ENCODE peak calls at places on chromosomes 3 and 15, in six cellular contexts. H is lower lobe of right lung, R is psoas muscle, J is ovary, Y is right cardiac atrium, S is aorta. K is an unnamed sample.

GRCh38 chr15:83200589-83200988 is 7.0 kb downstream of the HDGFL3 start:
- DNase-seq in J (no peak), S (no peak), H (no peak), R (no peak), Y (no peak), K (no peak)

GRCh38 chr15:70605606-70606410 is 157.6 kb downstream of the UACA start:
- DNase-seq in J (peak; percentile 89), S (peak; percentile 77), Y (peak; percentile 88), H (no peak), R (peak; percentile 71), K (peak; percentile 46)

GRCh38 chr15:69095280-69095679 is 65.2 kb upstream of the GLCE start:
- DNase-seq in Y (peak; percentile 76), R (peak; percentile 54), S (no peak), H (no peak), J (no peak), K (no peak)

GRCh38 chr3:130850044-130850797 is 43.7 kb upstream of the ATP2C1 start:
- DNase-seq in H (no peak), J (no peak), S (peak; percentile 47), R (no peak), Y (peak; percentile 37), K (peak; percentile 55)

GRCh38 chr3:32004111-32004790 is 22.7 kb downstream of the ZNF860 start:
- DNase-seq in S (no peak), R (no peak), J (no peak), Y (no peak), H (no peak), K (no peak)

GRCh38 chr3:128490650-128491070 is 2.3 kb downstream of the GATA2 start:
- DNase-seq in S (no peak), R (no peak), Y (no peak), J (no peak), H (no peak), K (no peak)

GRCh38 chr3:20878676-20879075 is 692.7 kb upstream of the SGO1 start:
- DNase-seq in H (no peak), R (no peak), J (no peak), S (no peak), Y (no peak), K (no peak)

GRCh38 chr15:47717036-47717611 is at the start of gene SEMA6D:
- DNase-seq in Y (peak; percentile 94), S (peak; percentile 82), H (peak; percentile 55), R (peak; percentile 89), J (peak; percentile 84), K (peak; percentile 87)

GRCh38 chr15:58165661-58166060 is 27.5 kb downstream of the AQP9 start:
- DNase-seq in J (peak; percentile 66), Y (peak; percentile 78), S (peak; percentile 63), R (no peak), H (no peak), K (peak; percentile 77)

GRCh38 chr3:189557824-189558223 is 73.4 kb upstream of the TP63 start:
- DNase-seq in Y (no peak), J (no peak), R (no peak), S (no peak), H (no peak), K (no peak)

GRCh38 chr3:153216928-153217327 is 54.9 kb downstream of the RAP2B start:
- DNase-seq in Y (no peak), H (no peak), S (no peak), R (no peak), J (no peak), K (no peak)

GRCh38 chr3:4703054-4703480 is 209.9 kb downstream of the ITPR1 start:
- DNase-seq in J (no peak), S (no peak), R (no peak), Y (no peak), H (no peak), K (no peak)

GRCh38 chr3:146131616-146132410 is 29.2 kb downstream of the PLOD2 start:
- DNase-seq in J (no peak), S (no peak), Y (no peak), H (no peak), R (no peak), K (no peak)

GRCh38 chr3:114290911-114291901 is 2.6 kb upstream of the TIGIT start:
- DNase-seq in R (peak; percentile 75), S (peak; percentile 70), Y (peak; percentile 73), J (peak; percentile 60), H (peak; percentile 62), K (peak; percentile 84)

GRCh38 chr3:160812304-160812703 is 56.3 kb downstream of the PPM1L start:
- DNase-seq in J (no peak), Y (no peak), R (no peak), S (no peak), H (no peak), K (no peak)

GRCh38 chr15:49238342-49238741 is 68.3 kb downstream of the GALK2 start:
- DNase-seq in H (no peak), R (no peak), J (no peak), S (no peak), Y (no peak), K (peak; percentile 68)

GRCh38 chr3:139642981-139643380 is 34.8 kb downstream of the NMNAT3 start:
- DNase-seq in H (no peak), J (no peak), S (no peak), R (no peak), Y (no peak), K (no peak)

GRCh38 chr3:53242642-53243041 is 13.2 kb downstream of the TKT start:
- DNase-seq in Y (no peak), R (no peak), J (no peak), S (no peak), H (peak; percentile 70), K (no peak)

GRCh38 chr3:197001972-197002700 is 27.5 kb downstream of the MELTF start:
- DNase-seq in Y (peak; percentile 75), R (peak; percentile 57), J (peak; percentile 73), S (peak; percentile 56), H (no peak), K (no peak)

GRCh38 chr15:28084547-28084946 is 14.6 kb downstream of the OCA2 start:
- DNase-seq in S (no peak), R (no peak), Y (no peak), H (no peak), J (no peak), K (no peak)

GRCh38 chr3:33061782-33062181 is 35.2 kb downstream of the GLB1 start:
- DNase-seq in R (no peak), H (no peak), J (no peak), S (no peak), Y (no peak), K (no peak)

GRCh38 chr3:42314411-42314810 is 48.4 kb upstream of the CCK start:
- DNase-seq in Y (no peak), R (no peak), J (no peak), S (no peak), H (no peak), K (no peak)

GRCh38 chr15:53811530-53811929 is 52.1 kb upstream of the WDR72 start:
- DNase-seq in J (no peak), Y (no peak), R (no peak), S (no peak), H (no peak), K (no peak)

GRCh38 chr15:68431037-68431791 is 749 bp downstream of the ITGA11 start:
- DNase-seq in R (peak; percentile 72), H (no peak), S (peak; percentile 80), Y (peak; percentile 91), J (peak; percentile 62), K (no peak)

GRCh38 chr3:2870714-2871353 is 239.3 kb downstream of the IL5RA start:
- DNase-seq in S (no peak), H (no peak), Y (no peak), R (no peak), J (no peak), K (no peak)

GRCh38 chr3:120506828-120507774 is 56.3 kb upstream of the FSTL1 start:
- DNase-seq in S (no peak), J (no peak), Y (no peak), R (no peak), H (no peak), K (peak; percentile 25)

GRCh38 chr3:118505784-118506183 is 528.9 kb downstream of the IGSF11 start:
- DNase-seq in S (no peak), Y (no peak), R (no peak), H (no peak), J (no peak), K (no peak)

GRCh38 chr3:67462185-67462584 is 192.2 kb downstream of the SUCLG2 start:
- DNase-seq in S (no peak), R (no peak), H (no peak), J (no peak), Y (no peak), K (no peak)

GRCh38 chr15:88741671-88742070 is 61.6 kb upstream of the ACAN start:
- DNase-seq in R (no peak), H (no peak), S (no peak), Y (no peak), J (no peak), K (no peak)
- H3K27me3 ChIP-seq in R (peaks cover 25% of the 10 kb centered on the region), H (peaks cover 18% of the 10 kb centered on the region), S (no peaks in the 10 kb centered on the region), Y (no peaks in the 10 kb centered on the region), J (no peaks in the 10 kb centered on the region), K (peaks cover 30% of the 10 kb centered on the region)

GRCh38 chr3:134651347-134652041 is 672 bp upstream of the KY start:
- DNase-seq in J (peak; percentile 76), H (no peak), S (peak; percentile 84), R (peak; percentile 83), Y (peak; percentile 73), K (no peak)
- H3K27me3 ChIP-seq in J (no peaks in the 10 kb centered on the region), H (peaks cover 15% of the 10 kb centered on the region), S (no peaks in the 10 kb centered on the region), R (no peaks in the 10 kb centered on the region), Y (no peaks in the 10 kb centered on the region), K (peaks cover 26% of the 10 kb centered on the region)

DNA sequence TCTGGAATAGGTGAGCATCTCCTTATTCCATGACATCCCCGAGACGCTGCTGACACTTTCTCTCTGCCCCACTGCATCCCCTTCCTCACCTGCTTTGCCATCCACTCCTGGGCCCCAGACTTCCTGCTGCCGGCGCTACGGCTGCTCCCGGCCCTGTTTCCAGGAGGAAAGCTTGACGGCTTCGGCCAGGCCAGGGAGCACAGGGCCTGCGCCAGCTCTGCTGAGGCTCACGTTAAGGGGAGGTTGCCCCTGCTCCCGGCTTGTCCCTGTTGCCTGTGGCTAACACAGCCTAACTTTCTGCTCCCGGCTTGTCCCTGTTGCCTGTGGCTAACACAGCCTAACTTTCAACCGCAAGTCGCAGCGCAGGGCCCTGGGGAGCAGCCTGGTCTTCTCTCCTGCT is 177.3 kb upstream of the RGMA start:
- DNase-seq in H (no peak), S (no peak), Y (no peak), R (no peak), J (peak; percentile 20), K (no peak)
- H3K27me3 ChIP-seq in H (no peaks in the 10 kb centered on the region), S (no peaks in the 10 kb centered on the region), Y (no peaks in the 10 kb centered on the region), R (no peaks in the 10 kb centered on the region), J (no peaks in the 10 kb centered on the region), K (no peaks in the 10 kb centered on the region)

DNA sequence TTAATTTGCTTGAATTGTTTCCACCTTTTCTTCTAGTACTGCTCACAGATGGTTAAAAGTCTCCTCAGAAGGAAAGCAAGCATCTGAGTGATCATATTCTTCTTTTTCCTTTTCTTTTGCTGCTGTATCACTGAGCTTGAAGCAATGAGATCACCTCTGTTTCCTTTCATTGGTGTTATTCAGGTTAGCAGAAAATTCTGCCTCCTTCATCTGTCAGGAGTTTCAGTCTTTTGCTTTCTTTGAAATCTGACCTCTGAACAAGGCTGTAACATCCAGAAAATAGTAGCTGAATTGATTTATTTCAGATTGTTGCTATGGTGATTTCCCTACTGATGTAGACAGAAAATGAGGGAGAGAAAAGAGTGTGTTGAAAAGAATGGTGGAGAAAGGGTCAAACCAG is 343.0 kb downstream of the MFSD1 start:
- DNase-seq in R (no peak), H (no peak), Y (no peak), J (no peak), S (no peak), K (no peak)
- H3K27me3 ChIP-seq in R (no peaks in the 10 kb centered on the region), H (no peaks in the 10 kb centered on the region), Y (no peaks in the 10 kb centered on the region), J (no peaks in the 10 kb centered on the region), S (no peaks in the 10 kb centered on the region), K (no peaks in the 10 kb centered on the region)

GRCh38 chr3:194395767-194396527 is 3.1 kb downstream of the GP5 start:
- DNase-seq in R (no peak), S (peak; percentile 63), Y (no peak), J (peak; percentile 80), H (no peak), K (no peak)
- H3K27me3 ChIP-seq in R (peaks cover 62% of the 10 kb centered on the region), S (no peaks in the 10 kb centered on the region), Y (no peaks in the 10 kb centered on the region), J (no peaks in the 10 kb centered on the region), H (peaks cover 28% of the 10 kb centered on the region), K (no peaks in the 10 kb centered on the region)

GRCh38 chr15:74959643-74959939 is 3.0 kb upstream of the RPP25 start:
- DNase-seq in H (no peak), Y (no peak), S (no peak), J (no peak), R (no peak), K (no peak)
- H3K27me3 ChIP-seq in H (no peaks in the 10 kb centered on the region), Y (no peaks in the 10 kb centered on the region), S (no peaks in the 10 kb centered on the region), J (no peaks in the 10 kb centered on the region), R (peaks cover 45% of the 10 kb centered on the region), K (no peaks in the 10 kb centered on the region)

K was measured in BE2C.